ENCODE peak calls at places on chromosome 19, in seven cellular contexts. One of them, this sample, is unnamed.

GRCh38 chr19:55579766-55580621 is 654 bp downstream of the ZNF579 start:
- DNase-seq in EH: peak; percentile 60
- DNase-seq in dermis microvascular lymphatic vessel endothelial cell: peak; percentile 9
- DNase-seq in ascending aorta: no peak
- DNase-seq in H1: peak; percentile 60
- DNase-seq in cardiac muscle cell: peak; percentile 62
- DNase-seq in activated T-helper 9 cell treated with anti-CD3 and anti-CD28 coated beads, Interleukin-2, amount 50 U/mL, for 16 hours: no peak
- DNase-seq in this sample: no peak

GRCh38 chr19:34994643-34995471 is 5.3 kb upstream of the GRAMD1A start:
- DNase-seq in cardiac muscle cell: no peak
- DNase-seq in ascending aorta: no peak
- DNase-seq in activated T-helper 9 cell treated with anti-CD3 and anti-CD28 coated beads, Interleukin-2, amount 50 U/mL, for 16 hours: no peak
- DNase-seq in EH: no peak
- DNase-seq in H1: no peak
- DNase-seq in dermis microvascular lymphatic vessel endothelial cell: peak; percentile 81
- DNase-seq in this sample: no peak

GRCh38 chr19:38209152-38209551 is 14.9 kb downstream of the DPF1 start:
- DNase-seq in EH: no peak
- DNase-seq in H1: peak; percentile 57
- DNase-seq in activated T-helper 9 cell treated with anti-CD3 and anti-CD28 coated beads, Interleukin-2, amount 50 U/mL, for 16 hours: no peak
- DNase-seq in cardiac muscle cell: no peak
- DNase-seq in ascending aorta: no peak
- DNase-seq in dermis microvascular lymphatic vessel endothelial cell: no peak
- DNase-seq in this sample: no peak

GRCh38 chr19:49182848-49183375 is 25.3 kb downstream of the TRPM4 start:
- DNase-seq in cardiac muscle cell: no peak
- DNase-seq in activated T-helper 9 cell treated with anti-CD3 and anti-CD28 coated beads, Interleukin-2, amount 50 U/mL, for 16 hours: no peak
- DNase-seq in ascending aorta: no peak
- DNase-seq in H1: no peak
- DNase-seq in dermis microvascular lymphatic vessel endothelial cell: no peak
- DNase-seq in EH: no peak
- DNase-seq in this sample: no peak

GRCh38 chr19:10295305-10295846 is 5.6 kb downstream of the ICAM5 start:
- DNase-seq in EH: no peak
- DNase-seq in dermis microvascular lymphatic vessel endothelial cell: peak; percentile 50
- DNase-seq in ascending aorta: no peak
- DNase-seq in cardiac muscle cell: peak; percentile 47
- DNase-seq in activated T-helper 9 cell treated with anti-CD3 and anti-CD28 coated beads, Interleukin-2, amount 50 U/mL, for 16 hours: peak; percentile 42
- DNase-seq in H1: peak; percentile 74
- DNase-seq in this sample: no peak

GRCh38 chr19:54255105-54255775 is 1.8 kb downstream of the LILRB5 start:
- DNase-seq in dermis microvascular lymphatic vessel endothelial cell: no peak
- DNase-seq in EH: no peak
- DNase-seq in activated T-helper 9 cell treated with anti-CD3 and anti-CD28 coated beads, Interleukin-2, amount 50 U/mL, for 16 hours: no peak
- DNase-seq in cardiac muscle cell: no peak
- DNase-seq in ascending aorta: peak; percentile 60
- DNase-seq in H1: peak; percentile 41
- DNase-seq in this sample: no peak

GRCh38 chr19:44647144-44647543 is 3.4 kb downstream of the PVR start:
- DNase-seq in ascending aorta: no peak
- DNase-seq in activated T-helper 9 cell treated with anti-CD3 and anti-CD28 coated beads, Interleukin-2, amount 50 U/mL, for 16 hours: no peak
- DNase-seq in dermis microvascular lymphatic vessel endothelial cell: no peak
- DNase-seq in EH: no peak
- DNase-seq in cardiac muscle cell: no peak
- DNase-seq in H1: no peak
- DNase-seq in this sample: no peak

GRCh38 chr19:53957448-53958167 is 5.1 kb upstream of the CACNG8 start:
- DNase-seq in H1: no peak
- DNase-seq in ascending aorta: no peak
- DNase-seq in dermis microvascular lymphatic vessel endothelial cell: no peak
- DNase-seq in cardiac muscle cell: no peak
- DNase-seq in activated T-helper 9 cell treated with anti-CD3 and anti-CD28 coated beads, Interleukin-2, amount 50 U/mL, for 16 hours: no peak
- DNase-seq in EH: no peak
- DNase-seq in this sample: no peak

GRCh38 chr19:28401739-28402138 is 811.2 kb downstream of the UQCRFS1 start:
- DNase-seq in activated T-helper 9 cell treated with anti-CD3 and anti-CD28 coated beads, Interleukin-2, amount 50 U/mL, for 16 hours: no peak
- DNase-seq in cardiac muscle cell: no peak
- DNase-seq in EH: no peak
- DNase-seq in dermis microvascular lymphatic vessel endothelial cell: no peak
- DNase-seq in ascending aorta: no peak
- DNase-seq in H1: no peak
- DNase-seq in this sample: no peak

GRCh38 chr19:47663911-47664771 is 49.1 kb upstream of the EHD2 start:
- DNase-seq in activated T-helper 9 cell treated with anti-CD3 and anti-CD28 coated beads, Interleukin-2, amount 50 U/mL, for 16 hours: no peak
- DNase-seq in ascending aorta: peak; percentile 95
- DNase-seq in H1: no peak
- DNase-seq in dermis microvascular lymphatic vessel endothelial cell: no peak
- DNase-seq in EH: peak; percentile 99
- DNase-seq in cardiac muscle cell: peak; percentile 12
- DNase-seq in this sample: peak; percentile 68

GRCh38 chr19:55485439-55486011 is 537 bp downstream of the NAT14 start:
- DNase-seq in dermis microvascular lymphatic vessel endothelial cell: no peak
- DNase-seq in activated T-helper 9 cell treated with anti-CD3 and anti-CD28 coated beads, Interleukin-2, amount 50 U/mL, for 16 hours: no peak
- DNase-seq in EH: no peak
- DNase-seq in cardiac muscle cell: no peak
- DNase-seq in H1: peak; percentile 56
- DNase-seq in ascending aorta: no peak
- DNase-seq in this sample: no peak

GRCh38 chr19:402786-403185 is 6.2 kb downstream of the C2CD4C start:
- DNase-seq in cardiac muscle cell: no peak
- DNase-seq in ascending aorta: no peak
- DNase-seq in EH: no peak
- DNase-seq in activated T-helper 9 cell treated with anti-CD3 and anti-CD28 coated beads, Interleukin-2, amount 50 U/mL, for 16 hours: no peak
- DNase-seq in H1: peak; percentile 39
- DNase-seq in dermis microvascular lymphatic vessel endothelial cell: no peak
- DNase-seq in this sample: no peak

GRCh38 chr19:34969721-34970120 is 5.7 kb upstream of the ZNF792 start:
- DNase-seq in activated T-helper 9 cell treated with anti-CD3 and anti-CD28 coated beads, Interleukin-2, amount 50 U/mL, for 16 hours: no peak
- DNase-seq in EH: no peak
- DNase-seq in H1: no peak
- DNase-seq in ascending aorta: no peak
- DNase-seq in cardiac muscle cell: no peak
- DNase-seq in dermis microvascular lymphatic vessel endothelial cell: no peak
- DNase-seq in this sample: no peak

GRCh38 chr19:13428352-13428751 is 77.9 kb downstream of the CACNA1A start:
- DNase-seq in ascending aorta: no peak
- DNase-seq in H1: peak; percentile 54
- DNase-seq in EH: peak; percentile 15
- DNase-seq in activated T-helper 9 cell treated with anti-CD3 and anti-CD28 coated beads, Interleukin-2, amount 50 U/mL, for 16 hours: no peak
- DNase-seq in cardiac muscle cell: peak; percentile 17
- DNase-seq in dermis microvascular lymphatic vessel endothelial cell: peak; percentile 23
- DNase-seq in this sample: no peak

GRCh38 chr19:39512964-39513363 is 2.0 kb upstream of the SELENOV start:
- DNase-seq in EH: no peak
- DNase-seq in H1: no peak
- DNase-seq in dermis microvascular lymphatic vessel endothelial cell: no peak
- DNase-seq in cardiac muscle cell: no peak
- DNase-seq in ascending aorta: no peak
- DNase-seq in activated T-helper 9 cell treated with anti-CD3 and anti-CD28 coated beads, Interleukin-2, amount 50 U/mL, for 16 hours: no peak
- DNase-seq in this sample: no peak

GRCh38 chr19:52176574-52176973 is 5.2 kb upstream of the ZNF836 start:
- DNase-seq in cardiac muscle cell: no peak
- DNase-seq in activated T-helper 9 cell treated with anti-CD3 and anti-CD28 coated beads, Interleukin-2, amount 50 U/mL, for 16 hours: no peak
- DNase-seq in dermis microvascular lymphatic vessel endothelial cell: no peak
- DNase-seq in H1: no peak
- DNase-seq in EH: no peak
- DNase-seq in ascending aorta: no peak
- DNase-seq in this sample: no peak

GRCh38 chr19:15680923-15681322 is 8.0 kb downstream of the CYP4F12 start:
- DNase-seq in EH: no peak
- DNase-seq in dermis microvascular lymphatic vessel endothelial cell: no peak
- DNase-seq in cardiac muscle cell: no peak
- DNase-seq in ascending aorta: no peak
- DNase-seq in H1: no peak
- DNase-seq in activated T-helper 9 cell treated with anti-CD3 and anti-CD28 coated beads, Interleukin-2, amount 50 U/mL, for 16 hours: no peak
- DNase-seq in this sample: no peak

GRCh38 chr19:3710265-3710812 is 2.2 kb downstream of the TJP3 start:
- DNase-seq in EH: peak; percentile 55
- DNase-seq in cardiac muscle cell: peak; percentile 40
- DNase-seq in ascending aorta: peak; percentile 79
- DNase-seq in activated T-helper 9 cell treated with anti-CD3 and anti-CD28 coated beads, Interleukin-2, amount 50 U/mL, for 16 hours: no peak
- DNase-seq in dermis microvascular lymphatic vessel endothelial cell: no peak
- DNase-seq in H1: peak; percentile 65
- DNase-seq in this sample: no peak

GRCh38 chr19:6528544-6529121 is 2.2 kb upstream of the TNFSF9 start:
- DNase-seq in H1: no peak
- DNase-seq in cardiac muscle cell: peak; percentile 1
- DNase-seq in EH: no peak
- DNase-seq in activated T-helper 9 cell treated with anti-CD3 and anti-CD28 coated beads, Interleukin-2, amount 50 U/mL, for 16 hours: no peak
- DNase-seq in ascending aorta: peak; percentile 79
- DNase-seq in dermis microvascular lymphatic vessel endothelial cell: peak; percentile 20
- DNase-seq in this sample: no peak

GRCh38 chr19:49857834-49858590 is 7.1 kb downstream of the PTOV1 start:
- DNase-seq in dermis microvascular lymphatic vessel endothelial cell: no peak
- DNase-seq in cardiac muscle cell: no peak
- DNase-seq in H1: no peak
- DNase-seq in EH: no peak
- DNase-seq in activated T-helper 9 cell treated with anti-CD3 and anti-CD28 coated beads, Interleukin-2, amount 50 U/mL, for 16 hours: no peak
- DNase-seq in ascending aorta: no peak
- DNase-seq in this sample: no peak

GRCh38 chr19:1283917-1284292 is 1.8 kb upstream of the EFNA2 start:
- DNase-seq in EH: no peak
- DNase-seq in H1: no peak
- DNase-seq in activated T-helper 9 cell treated with anti-CD3 and anti-CD28 coated beads, Interleukin-2, amount 50 U/mL, for 16 hours: no peak
- DNase-seq in ascending aorta: no peak
- DNase-seq in cardiac muscle cell: no peak
- DNase-seq in dermis microvascular lymphatic vessel endothelial cell: no peak
- DNase-seq in this sample: no peak

GRCh38 chr19:7870571-7871279 is 3.5 kb downstream of the PRR36 start:
- DNase-seq in ascending aorta: no peak
- DNase-seq in cardiac muscle cell: peak; percentile 91
- DNase-seq in dermis microvascular lymphatic vessel endothelial cell: peak; percentile 56
- DNase-seq in activated T-helper 9 cell treated with anti-CD3 and anti-CD28 coated beads, Interleukin-2, amount 50 U/mL, for 16 hours: no peak
- DNase-seq in EH: peak; percentile 63
- DNase-seq in H1: peak; percentile 87
- DNase-seq in this sample: no peak

GRCh38 chr19:35509018-35509652 is 4.3 kb downstream of the DMKN start:
- DNase-seq in H1: peak; percentile 62
- DNase-seq in cardiac muscle cell: peak; percentile 63
- DNase-seq in ascending aorta: no peak
- DNase-seq in dermis microvascular lymphatic vessel endothelial cell: no peak
- DNase-seq in activated T-helper 9 cell treated with anti-CD3 and anti-CD28 coated beads, Interleukin-2, amount 50 U/mL, for 16 hours: no peak
- DNase-seq in EH: no peak
- DNase-seq in this sample: no peak

GRCh38 chr19:3458229-3458555 is 22.1 kb downstream of the SMIM24 start:
- DNase-seq in dermis microvascular lymphatic vessel endothelial cell: no peak
- DNase-seq in EH: peak; percentile 59
- DNase-seq in ascending aorta: no peak
- DNase-seq in activated T-helper 9 cell treated with anti-CD3 and anti-CD28 coated beads, Interleukin-2, amount 50 U/mL, for 16 hours: no peak
- DNase-seq in cardiac muscle cell: peak; percentile 39
- DNase-seq in H1: no peak
- DNase-seq in this sample: no peak

GRCh38 chr19:8017808-8018207 is 12.4 kb upstream of the ELAVL1 start:
- DNase-seq in ascending aorta: no peak
- DNase-seq in dermis microvascular lymphatic vessel endothelial cell: peak; percentile 24
- DNase-seq in EH: no peak
- DNase-seq in cardiac muscle cell: no peak
- DNase-seq in H1: no peak
- DNase-seq in activated T-helper 9 cell treated with anti-CD3 and anti-CD28 coated beads, Interleukin-2, amount 50 U/mL, for 16 hours: no peak
- DNase-seq in this sample: no peak

GRCh38 chr19:36213793-36214387 is 575 bp downstream of the ZNF565 start:
- DNase-seq in H1: no peak
- DNase-seq in activated T-helper 9 cell treated with anti-CD3 and anti-CD28 coated beads, Interleukin-2, amount 50 U/mL, for 16 hours: no peak
- DNase-seq in cardiac muscle cell: no peak
- DNase-seq in ascending aorta: peak; percentile 68
- DNase-seq in dermis microvascular lymphatic vessel endothelial cell: peak; percentile 48
- DNase-seq in EH: peak; percentile 6
- DNase-seq in this sample: peak; percentile 14

GRCh38 chr19:9597027-9597426 is 12.7 kb upstream of the ZNF121 start:
- DNase-seq in activated T-helper 9 cell treated with anti-CD3 and anti-CD28 coated beads, Interleukin-2, amount 50 U/mL, for 16 hours: no peak
- DNase-seq in dermis microvascular lymphatic vessel endothelial cell: no peak
- DNase-seq in H1: no peak
- DNase-seq in EH: peak; percentile 82
- DNase-seq in ascending aorta: no peak
- DNase-seq in cardiac muscle cell: no peak
- DNase-seq in this sample: no peak

GRCh38 chr19:35066691-35067563 is 25.4 kb downstream of the HPN start:
- DNase-seq in dermis microvascular lymphatic vessel endothelial cell: peak; percentile 75
- DNase-seq in H1: peak; percentile 99
- DNase-seq in EH: peak; percentile 81
- DNase-seq in cardiac muscle cell: peak; percentile 89
- DNase-seq in activated T-helper 9 cell treated with anti-CD3 and anti-CD28 coated beads, Interleukin-2, amount 50 U/mL, for 16 hours: peak; percentile 81
- DNase-seq in ascending aorta: peak; percentile 88
- DNase-seq in this sample: peak; percentile 43

GRCh38 chr19:44202974-44203373 is 9.4 kb upstream of the ZNF227 start:
- DNase-seq in ascending aorta: no peak
- DNase-seq in H1: no peak
- DNase-seq in dermis microvascular lymphatic vessel endothelial cell: no peak
- DNase-seq in EH: no peak
- DNase-seq in cardiac muscle cell: no peak
- DNase-seq in activated T-helper 9 cell treated with anti-CD3 and anti-CD28 coated beads, Interleukin-2, amount 50 U/mL, for 16 hours: no peak
- DNase-seq in this sample: no peak

GRCh38 chr19:8209965-8210659 is 942 bp downstream of the CERS4 start:
- DNase-seq in EH: no peak
- DNase-seq in activated T-helper 9 cell treated with anti-CD3 and anti-CD28 coated beads, Interleukin-2, amount 50 U/mL, for 16 hours: no peak
- DNase-seq in dermis microvascular lymphatic vessel endothelial cell: no peak
- DNase-seq in H1: no peak
- DNase-seq in cardiac muscle cell: no peak
- DNase-seq in ascending aorta: no peak
- DNase-seq in this sample: no peak

GRCh38 chr19:47713046-47714021 is at the start of gene EHD2:
- DNase-seq in ascending aorta: peak; percentile 84
- DNase-seq in EH: peak; percentile 83
- DNase-seq in activated T-helper 9 cell treated with anti-CD3 and anti-CD28 coated beads, Interleukin-2, amount 50 U/mL, for 16 hours: peak; percentile 31
- DNase-seq in dermis microvascular lymphatic vessel endothelial cell: peak; percentile 82
- DNase-seq in H1: peak; percentile 89
- DNase-seq in cardiac muscle cell: peak; percentile 36
- DNase-seq in this sample: no peak

GRCh38 chr19:55605637-55606470 is at the start of gene ZNF865:
- DNase-seq in activated T-helper 9 cell treated with anti-CD3 and anti-CD28 coated beads, Interleukin-2, amount 50 U/mL, for 16 hours: peak; percentile 61
- DNase-seq in H1: peak; percentile 72
- DNase-seq in EH: peak; percentile 88
- DNase-seq in ascending aorta: peak; percentile 85
- DNase-seq in cardiac muscle cell: peak; percentile 90
- DNase-seq in dermis microvascular lymphatic vessel endothelial cell: peak; percentile 88
- DNase-seq in this sample: no peak

GRCh38 chr19:940591-941291 is 14.9 kb downstream of the ARID3A start:
- DNase-seq in ascending aorta: peak; percentile 90
- DNase-seq in activated T-helper 9 cell treated with anti-CD3 and anti-CD28 coated beads, Interleukin-2, amount 50 U/mL, for 16 hours: peak; percentile 51
- DNase-seq in cardiac muscle cell: no peak
- DNase-seq in dermis microvascular lymphatic vessel endothelial cell: peak; percentile 66
- DNase-seq in EH: no peak
- DNase-seq in H1: no peak
- DNase-seq in this sample: peak; percentile 57

GRCh38 chr19:5247957-5248705 is 92.5 kb downstream of the PTPRS start:
- DNase-seq in dermis microvascular lymphatic vessel endothelial cell: no peak
- DNase-seq in activated T-helper 9 cell treated with anti-CD3 and anti-CD28 coated beads, Interleukin-2, amount 50 U/mL, for 16 hours: no peak
- DNase-seq in EH: no peak
- DNase-seq in cardiac muscle cell: no peak
- DNase-seq in ascending aorta: no peak
- DNase-seq in H1: no peak
- DNase-seq in this sample: no peak

GRCh38 chr19:43148233-43148632 is 38.1 kb downstream of the PSG5 start:
- DNase-seq in cardiac muscle cell: no peak
- DNase-seq in dermis microvascular lymphatic vessel endothelial cell: peak; percentile 69
- DNase-seq in EH: peak; percentile 87
- DNase-seq in ascending aorta: no peak
- DNase-seq in H1: no peak
- DNase-seq in activated T-helper 9 cell treated with anti-CD3 and anti-CD28 coated beads, Interleukin-2, amount 50 U/mL, for 16 hours: no peak
- DNase-seq in this sample: no peak

GRCh38 chr19:39506944-39507714 is 7.8 kb upstream of the SELENOV start:
- DNase-seq in ascending aorta: no peak
- DNase-seq in cardiac muscle cell: peak; percentile 88
- DNase-seq in H1: peak; percentile 81
- DNase-seq in activated T-helper 9 cell treated with anti-CD3 and anti-CD28 coated beads, Interleukin-2, amount 50 U/mL, for 16 hours: peak; percentile 34
- DNase-seq in dermis microvascular lymphatic vessel endothelial cell: peak; percentile 82
- DNase-seq in EH: peak; percentile 74
- DNase-seq in this sample: no peak

GRCh38 chr19:15810335-15810734 is 5.1 kb downstream of the OR10H1 start:
- DNase-seq in ascending aorta: no peak
- DNase-seq in activated T-helper 9 cell treated with anti-CD3 and anti-CD28 coated beads, Interleukin-2, amount 50 U/mL, for 16 hours: no peak
- DNase-seq in H1: no peak
- DNase-seq in cardiac muscle cell: no peak
- DNase-seq in EH: no peak
- DNase-seq in dermis microvascular lymphatic vessel endothelial cell: peak; percentile 3
- DNase-seq in this sample: no peak

GRCh38 chr19:913080-913748 is at the start of gene R3HDM4:
- DNase-seq in activated T-helper 9 cell treated with anti-CD3 and anti-CD28 coated beads, Interleukin-2, amount 50 U/mL, for 16 hours: peak; percentile 82
- DNase-seq in cardiac muscle cell: peak; percentile 83
- DNase-seq in EH: peak; percentile 70
- DNase-seq in ascending aorta: peak; percentile 86
- DNase-seq in H1: peak; percentile 82
- DNase-seq in dermis microvascular lymphatic vessel endothelial cell: peak; percentile 69
- DNase-seq in this sample: no peak

This sample was measured in thoracic aorta.